ENCODE peak calls at places on chromosome 9, in eight cellular contexts. G is dorsolateral prefrontal cortex; L is endothelial cell of umbilical vein; C is RWPE1; R is brain microvascular endothelial cell; X is psoas muscle; O is CD4-positive, alpha-beta T cell; I is AG04450. P is an unnamed sample.

GRCh38 chr9:26833792-26834191 is 58.8 kb downstream of the CAAP1 start:
- DNase-seq in L (peak; percentile 3), G (no peak), X (no peak), O (no peak), C (no peak), R (no peak), I (no peak), P (no peak)

GRCh38 chr9:128438343-128439109 is 17.3 kb upstream of the ODF2 start:
- DNase-seq in O (peak; percentile 80), X (peak; percentile 88), C (peak; percentile 90), L (peak; percentile 78), I (peak; percentile 56), R (peak; percentile 53), G (peak; percentile 79), P (peak; percentile 78)

GRCh38 chr9:32395483-32396216 is 11.2 kb downstream of the ACO1 start:
- DNase-seq in O (no peak), R (peak; percentile 93), C (peak; percentile 79), L (peak; percentile 95), G (no peak), X (peak; percentile 72), I (peak; percentile 83), P (peak; percentile 56)

GRCh38 chr9:92963831-92964606 is 16.7 kb downstream of the FGD3 start:
- DNase-seq in I (no peak), O (peak; percentile 73), L (no peak), X (no peak), C (no peak), R (no peak), G (no peak), P (no peak)

GRCh38 chr9:126861707-126862460 is 1.4 kb downstream of the ZBTB34 start:
- DNase-seq in X (no peak), I (no peak), O (no peak), C (no peak), G (no peak), R (no peak), L (peak; percentile 35), P (peak; percentile 10)

GRCh38 chr9:121557581-121558422 is 58.2 kb upstream of the GGTA1 start:
- DNase-seq in C (peak; percentile 84), I (peak; percentile 71), L (peak; percentile 83), X (peak; percentile 79), O (no peak), G (peak; percentile 40), R (peak; percentile 90), P (peak; percentile 87)

GRCh38 chr9:7935666-7936065 is 136.1 kb upstream of the DMAC1 start:
- DNase-seq in X (no peak), O (peak; percentile 2), R (no peak), C (no peak), L (no peak), I (no peak), G (no peak), P (no peak)

GRCh38 chr9:131641618-131642495 is 96.5 kb downstream of the PRRT1B start:
- DNase-seq in I (no peak), R (peak; percentile 38), L (no peak), X (no peak), C (no peak), O (no peak), G (no peak), P (no peak)

GRCh38 chr9:91151014-91151740 is 210.5 kb downstream of the AUH start:
- DNase-seq in L (no peak), X (no peak), C (no peak), O (no peak), R (peak; percentile 88), I (no peak), G (no peak), P (no peak)

GRCh38 chr9:124392254-124392653 is 23.0 kb downstream of the PSMB7 start:
- DNase-seq in I (no peak), O (no peak), C (no peak), X (peak; percentile 31), L (no peak), R (no peak), G (no peak), P (no peak)

GRCh38 chr9:124394596-124394995 is 20.6 kb downstream of the PSMB7 start:
- DNase-seq in G (no peak), C (no peak), O (no peak), I (no peak), X (no peak), L (no peak), R (no peak), P (no peak)

GRCh38 chr9:124390812-124391658 is 24.2 kb downstream of the PSMB7 start:
- DNase-seq in L (peak; percentile 75), X (no peak), G (no peak), R (no peak), C (peak; percentile 61), I (no peak), O (no peak), P (peak; percentile 49)

GRCh38 chr9:124394167-124394566 is 21.1 kb downstream of the PSMB7 start:
- DNase-seq in X (no peak), G (no peak), R (no peak), L (no peak), O (no peak), I (no peak), C (no peak), P (no peak)

DNA sequence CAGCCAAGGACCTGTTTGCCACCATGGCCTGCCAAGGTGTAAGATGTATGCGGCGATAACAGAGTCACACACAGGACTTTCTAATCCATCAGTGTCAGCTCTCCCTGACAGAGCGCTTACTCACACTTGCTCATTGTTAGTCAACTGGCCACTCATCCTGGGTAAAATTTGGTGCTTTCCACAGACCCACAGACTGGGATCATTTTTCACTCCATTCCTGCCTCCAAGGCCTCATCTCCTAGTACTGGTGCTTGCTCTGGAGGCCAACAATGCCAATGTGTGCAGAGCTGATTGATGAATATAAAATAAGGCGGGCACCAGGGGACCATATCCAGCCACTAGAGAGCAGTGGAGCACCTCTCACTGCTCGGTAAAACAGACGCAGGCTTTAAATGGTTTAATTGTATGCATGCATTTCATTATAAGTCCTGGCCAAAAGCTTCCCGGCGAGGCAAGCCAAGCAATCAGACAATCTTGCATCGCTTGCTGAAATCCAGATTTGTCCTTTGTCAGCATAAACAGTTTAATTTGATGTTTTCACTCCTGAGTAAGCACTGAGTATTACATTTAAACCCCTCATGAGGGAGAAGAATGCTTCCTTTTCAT is 22.3 kb downstream of the PSMB7 start:
- DNase-seq in I (peak; percentile 65), O (no peak), C (peak; percentile 98), X (no peak), R (peak; percentile 83), G (peak; percentile 91), L (peak; percentile 75), P (peak; percentile 95)
- TF ChIP-seq CTCF in I (peak; percentile 61), O (no peak), C (peak; percentile 72), X (peak; percentile 28), R (peak; percentile 70), G (peak; percentile 72), L (peak; percentile 55), P (peak; percentile 70)

GRCh38 chr9:107336718-107337360 is 53.8 kb downstream of the RAD23B start:
- DNase-seq in I (no peak), L (no peak), X (peak; percentile 34), G (peak; percentile 55), R (no peak), C (peak; percentile 84), O (no peak), P (peak; percentile 86)

GRCh38 chr9:107334103-107334776 is 51.2 kb downstream of the RAD23B start:
- DNase-seq in L (no peak), O (no peak), X (no peak), R (no peak), G (no peak), I (no peak), C (no peak), P (no peak)

GRCh38 chr9:107333363-107333762 is 50.3 kb downstream of the RAD23B start:
- DNase-seq in R (no peak), C (no peak), I (no peak), X (no peak), O (no peak), L (no peak), G (no peak), P (no peak)

GRCh38 chr9:107332883-107333282 is 49.8 kb downstream of the RAD23B start:
- DNase-seq in X (no peak), G (no peak), O (no peak), R (no peak), C (no peak), L (no peak), I (no peak), P (no peak)

GRCh38 chr9:107335331-107335730 is 52.3 kb downstream of the RAD23B start:
- DNase-seq in O (no peak), C (no peak), I (no peak), R (no peak), X (no peak), G (no peak), L (no peak), P (no peak)
- H3K27ac ChIP-seq in O (no peak overlapping the region), C (no peak overlapping the region), I (no peak overlapping the region), R (no peak overlapping the region), X (no peak overlapping the region), G (no peak overlapping the region), L (no peak overlapping the region), P (no peak overlapping the region)

GRCh38 chr9:34989946-34990635 is 546 bp downstream of the DNAJB5 start:
- DNase-seq in R (no peak), C (no peak), I (no peak), L (peak; percentile 69), G (no peak), O (no peak), X (peak; percentile 80), P (peak; percentile 33)

GRCh38 chr9:34990908-34991832 is 1.6 kb downstream of the DNAJB5 start:
- DNase-seq in O (no peak), I (no peak), C (no peak), X (peak; percentile 49), L (no peak), G (no peak), R (no peak), P (no peak)

GRCh38 chr9:34993502-34994428 is 4.2 kb downstream of the DNAJB5 start:
- DNase-seq in O (no peak), G (no peak), X (peak; percentile 86), L (peak; percentile 52), R (no peak), C (no peak), I (no peak), P (no peak)

GRCh38 chr9:34992376-34992951 is 2.9 kb downstream of the DNAJB5 start:
- DNase-seq in R (peak; percentile 82), L (peak; percentile 85), X (peak; percentile 90), C (peak; percentile 84), O (no peak), I (peak; percentile 72), G (no peak), P (peak; percentile 80)

DNA sequence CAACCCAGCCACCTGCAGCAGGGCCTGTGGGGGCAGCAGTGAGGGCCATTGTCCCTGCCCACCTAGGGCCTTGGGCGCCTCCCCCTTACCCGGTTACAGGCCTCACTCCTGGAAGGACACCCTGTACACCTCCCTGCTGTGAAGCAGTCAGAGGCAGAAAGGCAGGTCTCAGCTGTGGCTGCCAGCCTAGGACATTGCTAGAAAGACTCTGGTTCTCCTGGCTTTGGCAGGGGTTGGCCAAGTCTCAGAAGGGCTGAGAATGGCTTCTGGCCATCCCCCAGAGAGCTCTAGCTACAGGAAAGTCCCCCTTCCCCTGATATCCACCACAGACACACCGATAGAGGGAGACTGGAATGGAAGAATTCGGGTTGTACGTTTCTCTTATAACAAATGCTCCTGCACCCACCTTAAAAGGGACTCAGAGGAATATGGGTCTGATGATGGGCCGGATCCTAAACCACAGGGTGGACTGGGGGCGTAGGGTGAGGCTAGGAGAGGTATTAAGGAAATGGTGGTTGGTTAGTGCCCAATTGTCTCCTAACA is 2.4 kb downstream of the DNAJB5 start:
- DNase-seq in R (no peak), X (peak; percentile 83), C (peak; percentile 52), L (no peak), O (no peak), I (no peak), G (no peak), P (peak; percentile 20)
- TF ChIP-seq CTCF in R (peak; percentile 25), X (no peak), C (no peak), L (no peak), O (no peak), I (no peak), G (no peak), P (no peak)

GRCh38 chr9:79277916-79278447 is 293.8 kb upstream of the TLE4 start:
- DNase-seq in R (no peak), O (no peak), G (no peak), I (no peak), C (no peak), L (no peak), X (no peak), P (no peak)

GRCh38 chr9:79273311-79273710 is 298.5 kb upstream of the TLE4 start:
- DNase-seq in O (no peak), R (no peak), G (no peak), I (no peak), X (no peak), L (no peak), C (no peak), P (no peak)
- H3K27ac ChIP-seq in O (no peak overlapping the region), R (no peak overlapping the region), G (no peak overlapping the region), I (no peak overlapping the region), X (no peak overlapping the region), L (no peak overlapping the region), C (no peak overlapping the region), P (no peak overlapping the region)

P was measured in PC-3.